ENCODE peak calls at places on chromosomes 12 and 14, in eight cellular contexts. C is HepG2, G is suprapubic skin, D is K562, X is SK-N-SH, W is sigmoid colon, Y is HCT116, R is stomach. K is an unnamed sample.

GRCh38 chr12:78672033-78672432 is 192.5 kb upstream of the SYT1 start:
- DNase-seq in C (no peak), G (no peak), D (no peak), X (no peak), W (no peak), Y (no peak), R (no peak), K (no peak)

GRCh38 chr12:49698619-49699545 is 8.3 kb downstream of the FMNL3 start:
- DNase-seq in C (no peak), G (no peak), D (peak; percentile 36), X (no peak), W (peak; percentile 64), Y (no peak), R (no peak), K (no peak)

GRCh38 chr12:3950714-3951320 is 77.6 kb upstream of the PARP11 start:
- DNase-seq in C (no peak), G (no peak), D (no peak), X (no peak), W (no peak), Y (no peak), R (no peak), K (no peak)

GRCh38 chr14:76810953-76811400 is 1.7 kb downstream of the ANGEL1 start:
- DNase-seq in C (peak; percentile 80), G (no peak), D (peak; percentile 18), X (peak; percentile 36), W (no peak), Y (peak; percentile 13), R (no peak), K (no peak)

GRCh38 chr14:85534914-85535313 is 5.0 kb downstream of the FLRT2 start:
- DNase-seq in C (no peak), G (no peak), D (no peak), X (no peak), W (no peak), Y (no peak), R (no peak), K (no peak)

GRCh38 chr12:90280033-90280432 is 571.4 kb upstream of the ATP2B1 start:
- DNase-seq in C (no peak), G (no peak), D (no peak), X (no peak), W (no peak), Y (no peak), R (no peak), K (no peak)

GRCh38 chr14:79299162-79299561 is 912.1 kb downstream of the DIO2 start:
- DNase-seq in C (peak; percentile 2), G (no peak), D (no peak), X (no peak), W (no peak), Y (no peak), R (no peak), K (no peak)

GRCh38 chr14:105195051-105195450 is 13.9 kb upstream of the NUDT14 start:
- DNase-seq in C (no peak), G (no peak), D (no peak), X (no peak), W (no peak), Y (no peak), R (no peak), K (no peak)

GRCh38 chr14:90107789-90108188 is 46.0 kb downstream of the KCNK13 start:
- DNase-seq in C (no peak), G (no peak), D (no peak), X (no peak), W (no peak), Y (no peak), R (no peak), K (no peak)

GRCh38 chr12:57579011-57579410 is 12.0 kb upstream of the PIP4K2C start:
- DNase-seq in C (no peak), G (no peak), D (no peak), X (no peak), W (no peak), Y (no peak), R (no peak), K (no peak)

GRCh38 chr12:6370576-6370935 is 4.8 kb downstream of the SCNN1A start:
- DNase-seq in C (no peak), G (no peak), D (no peak), X (no peak), W (peak; percentile 44), Y (no peak), R (no peak), K (no peak)

GRCh38 chr12:6369916-6370575 is 5.3 kb downstream of the SCNN1A start:
- DNase-seq in C (no peak), G (no peak), D (no peak), X (no peak), W (no peak), Y (no peak), R (no peak), K (peak; percentile 80)

GRCh38 chr12:6372403-6373003 is 2.9 kb downstream of the SCNN1A start:
- DNase-seq in C (peak; percentile 91), G (no peak), D (no peak), X (no peak), W (peak; percentile 67), Y (peak; percentile 90), R (peak; percentile 45), K (peak; percentile 88)

GRCh38 chr12:6373022-6373787 is 2.2 kb downstream of the SCNN1A start:
- DNase-seq in C (no peak), G (no peak), D (no peak), X (no peak), W (peak; percentile 28), Y (peak; percentile 65), R (peak; percentile 44), K (no peak)

DNA sequence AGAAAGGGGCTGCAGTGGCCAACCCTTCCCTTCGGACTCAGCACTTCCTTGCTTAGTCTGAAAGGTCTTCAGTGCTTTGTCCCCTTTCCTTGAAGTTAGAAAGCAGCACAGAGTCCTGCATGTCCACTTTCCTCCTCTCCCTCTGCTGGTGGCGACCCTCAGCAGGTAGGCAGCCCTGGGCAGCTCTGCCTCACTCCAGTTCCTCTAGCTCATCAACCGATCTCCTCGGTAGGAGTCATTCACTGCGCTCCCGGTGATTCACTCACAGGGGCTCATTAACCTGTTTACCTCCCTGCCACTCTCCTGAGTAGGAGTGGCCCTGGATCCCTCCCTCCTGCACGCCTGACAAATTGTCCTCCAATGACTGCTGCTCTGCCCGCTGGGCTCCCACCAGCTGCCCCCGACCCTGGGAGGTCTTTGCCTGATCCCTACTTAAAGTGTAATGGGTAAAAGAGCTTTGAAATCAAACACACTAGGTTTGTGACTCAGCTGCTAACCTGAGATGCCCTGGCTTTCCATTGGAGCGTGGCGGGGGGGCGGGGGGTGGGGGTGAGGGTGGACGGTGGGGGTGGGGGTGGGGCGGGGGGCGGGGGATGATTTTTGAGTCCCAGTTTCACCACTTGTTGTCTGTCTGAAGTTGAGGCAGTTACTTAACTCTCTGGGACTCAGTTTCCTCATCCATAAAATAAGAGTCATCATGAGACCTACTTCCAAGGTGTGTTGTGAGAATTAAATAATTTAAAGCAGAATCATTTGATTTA is 4.2 kb downstream of the SCNN1A start:
- DNase-seq in C (peak; percentile 97), G (no peak), D (peak; percentile 67), X (no peak), W (peak; percentile 59), Y (peak; percentile 95), R (peak; percentile 66), K (peak; percentile 89)
- TF ChIP-seq POLR2AphosphoS5 in C (peak; percentile 70), G (no peak), D (no peak), X (no peak), W (peak; percentile 13), Y (peak; percentile 66), R (peak; percentile 43), K (peak; percentile 45)

DNA sequence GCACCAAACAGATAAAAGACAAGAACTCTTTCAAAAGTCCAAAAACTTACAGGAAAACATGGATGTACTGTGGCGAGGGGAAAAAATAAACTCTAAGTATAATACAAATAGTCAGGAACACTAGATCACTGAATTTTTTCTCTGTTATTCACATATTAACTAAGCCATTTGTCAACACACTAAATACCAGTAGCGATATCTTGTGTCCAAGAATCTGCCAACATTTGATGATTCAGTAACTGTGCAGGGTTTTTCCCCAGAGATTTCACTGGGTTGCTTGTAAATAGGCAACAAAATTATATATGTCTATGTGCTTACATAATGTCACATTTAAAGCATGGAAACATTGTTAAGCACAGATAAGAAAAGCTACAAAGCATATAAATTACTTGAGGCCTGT is 205.9 kb downstream of the KIF21A start:
- DNase-seq in C (no peak), G (no peak), D (no peak), X (no peak), W (no peak), Y (no peak), R (no peak), K (no peak)
- TF ChIP-seq POLR2AphosphoS5 in C (no peak), G (no peak), D (no peak), X (peak; percentile 33), W (no peak), Y (no peak), R (no peak), K (no peak)

DNA sequence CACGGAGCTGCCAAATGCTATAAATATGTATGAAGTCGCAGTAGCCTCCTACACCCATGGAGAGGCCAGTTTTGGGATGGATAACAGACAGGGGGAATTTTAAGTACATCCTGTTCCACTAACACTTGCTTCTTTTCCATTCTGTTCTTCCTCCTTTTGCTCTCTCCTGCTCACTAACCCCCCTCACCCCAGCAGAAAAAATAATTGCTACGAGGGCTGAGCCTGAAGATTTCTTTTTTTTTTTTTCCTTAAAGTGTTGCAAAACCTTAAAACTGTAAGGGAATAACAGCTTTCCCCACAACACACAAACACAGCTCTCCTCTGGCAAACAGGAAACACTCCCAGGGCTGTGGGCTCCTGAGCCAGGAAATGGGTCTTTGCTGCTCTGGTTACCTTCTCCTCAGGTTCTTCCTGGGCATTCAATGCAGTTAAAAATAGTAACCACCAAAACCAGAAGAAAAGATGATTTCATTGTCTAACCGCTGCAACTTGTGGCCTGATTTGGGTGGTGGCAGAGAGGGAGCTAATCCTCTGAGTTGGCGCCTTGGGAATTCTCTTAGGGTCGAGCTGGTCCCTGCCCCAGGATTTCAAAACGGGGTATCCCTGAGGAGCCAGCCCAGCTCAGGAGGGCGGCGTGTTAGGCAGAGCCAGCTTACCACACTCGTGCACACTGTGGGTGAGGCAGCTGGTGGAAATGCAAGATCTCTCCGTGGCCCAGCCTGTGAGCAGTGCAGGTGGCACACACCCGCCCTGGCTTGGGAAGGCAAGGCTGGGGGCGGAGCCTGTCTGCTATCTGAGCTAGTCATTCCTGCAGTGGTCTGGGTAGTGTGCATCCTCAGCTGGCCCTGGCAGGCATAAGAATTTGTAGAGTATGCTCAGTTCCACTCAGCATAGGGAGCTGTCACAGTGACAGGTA is 17.1 kb upstream of the EMP1 start:
- DNase-seq in C (no peak), G (peak; percentile 89), D (no peak), X (peak; percentile 54), W (peak; percentile 74), Y (no peak), R (peak; percentile 64), K (peak; percentile 74)
- TF ChIP-seq POLR2AphosphoS5 in C (no peak), G (no peak), D (no peak), X (no peak), W (peak; percentile 18), Y (peak; percentile 37), R (no peak), K (peak; percentile 41)

GRCh38 chr12:76031414-76032042 is at the start of gene PHLDA1:
- DNase-seq in C (peak; percentile 91), G (peak; percentile 96), D (peak; percentile 89), X (peak; percentile 88), W (peak; percentile 98), Y (peak; percentile 77), R (peak; percentile 94), K (no peak)

GRCh38 chr12:76030378-76031080 is 1.0 kb downstream of the PHLDA1 start:
- DNase-seq in C (no peak), G (peak; percentile 77), D (no peak), X (peak; percentile 67), W (peak; percentile 77), Y (no peak), R (peak; percentile 41), K (peak; percentile 87)

GRCh38 chr12:76029982-76030377 is 1.6 kb downstream of the PHLDA1 start:
- DNase-seq in C (no peak), G (no peak), D (no peak), X (peak; percentile 49), W (no peak), Y (no peak), R (no peak), K (no peak)

GRCh38 chr12:76032043-76032981 is 736 bp upstream of the PHLDA1 start:
- DNase-seq in C (peak; percentile 70), G (no peak), D (peak; percentile 70), X (peak; percentile 15), W (peak; percentile 80), Y (no peak), R (peak; percentile 49), K (no peak)

GRCh38 chr12:76031081-76031413 is 529 bp downstream of the PHLDA1 start:
- DNase-seq in C (no peak), G (peak; percentile 68), D (peak; percentile 22), X (no peak), W (no peak), Y (no peak), R (no peak), K (no peak)
- TF ChIP-seq POLR2AphosphoS5 in C (no peak), G (no peak), D (no peak), X (no peak), W (no peak), Y (peak; percentile 68), R (no peak), K (no peak)